ENCODE peak calls at places on chromosomes 13 and 19, in six cellular contexts. G is astrocyte of the cerebellum, S is HCT116, C is cardiac muscle cell, W is tibial nerve, I is NB4. M is an unnamed sample.

GRCh38 chr13:114035583-114036501 is 62.0 kb upstream of the C13orf46 start:
- DNase-seq in G (no peak), S (no peak), C (peak; percentile 18), W (peak; percentile 51), I (no peak), M (no peak)

GRCh38 chr13:38166121-38166520 is 183.5 kb upstream of the UFM1 start:
- DNase-seq in G (no peak), S (no peak), C (no peak), W (no peak), I (no peak), M (no peak)

GRCh38 chr13:95226476-95226875 is 74.8 kb downstream of the ABCC4 start:
- DNase-seq in G (no peak), S (no peak), C (no peak), W (no peak), I (no peak), M (no peak)

GRCh38 chr19:19865750-19866598 is at the start of gene ZNF253:
- DNase-seq in G (peak; percentile 80), S (no peak), C (peak; percentile 98), W (peak; percentile 97), I (peak; percentile 97), M (peak; percentile 94)

GRCh38 chr19:43028866-43029265 is 2.6 kb upstream of the PSG11 start:
- DNase-seq in G (no peak), S (no peak), C (no peak), W (no peak), I (no peak), M (no peak)

GRCh38 chr13:103140001-103140671 is 73.9 kb upstream of the SLC10A2 start:
- DNase-seq in G (no peak), S (peak; percentile 16), C (peak; percentile 37), W (no peak), I (peak; percentile 53), M (no peak)

GRCh38 chr13:83546476-83546875 is 335.8 kb downstream of the SLITRK1 start:
- DNase-seq in G (no peak), S (no peak), C (no peak), W (no peak), I (no peak), M (no peak)

GRCh38 chr13:45299194-45299593 is 41.8 kb downstream of the TPT1 start:
- DNase-seq in G (peak; percentile 15), S (no peak), C (no peak), W (no peak), I (no peak), M (no peak)

GRCh38 chr13:63517376-63517775 is 2101.7 kb upstream of the PCDH20 start:
- DNase-seq in G (peak; percentile 99), S (no peak), C (no peak), W (no peak), I (no peak), M (no peak)

GRCh38 chr19:42477117-42477516 is 34.4 kb upstream of the CXCL17 start:
- DNase-seq in G (no peak), S (no peak), C (no peak), W (no peak), I (no peak), M (no peak)

GRCh38 chr13:73224708-73225107 is 165.9 kb downstream of the KLF5 start:
- DNase-seq in G (no peak), S (no peak), C (no peak), W (no peak), I (peak; percentile 50), M (no peak)

GRCh38 chr13:103102482-103102881 is 36.3 kb upstream of the SLC10A2 start:
- DNase-seq in G (no peak), S (no peak), C (no peak), W (no peak), I (no peak), M (no peak)

GRCh38 chr19:4415352-4415751 is 12.9 kb downstream of the CHAF1A start:
- DNase-seq in G (no peak), S (no peak), C (no peak), W (no peak), I (no peak), M (no peak)

GRCh38 chr13:57632276-57633140 is 964 bp downstream of the PCDH17 start:
- DNase-seq in G (no peak), S (no peak), C (peak; percentile 53), W (no peak), I (no peak), M (peak; percentile 33)

GRCh38 chr19:40519352-40520322 is 52.8 kb downstream of the SPTBN4 start:
- DNase-seq in G (no peak), S (no peak), C (no peak), W (no peak), I (no peak), M (no peak)

GRCh38 chr19:46056536-46056935 is 15.7 kb upstream of the IGFL4 start:
- DNase-seq in G (no peak), S (no peak), C (no peak), W (no peak), I (no peak), M (no peak)

GRCh38 chr19:5292453-5292842 is 48.2 kb downstream of the PTPRS start:
- DNase-seq in G (no peak), S (no peak), C (no peak), W (no peak), I (peak; percentile 62), M (no peak)

GRCh38 chr13:45242070-45242469 is 41.2 kb upstream of the KCTD4 start:
- DNase-seq in G (peak; percentile 11), S (peak; percentile 15), C (peak; percentile 23), W (no peak), I (no peak), M (no peak)

GRCh38 chr13:99250977-99251825 is 7.0 kb downstream of the GPR18 start:
- DNase-seq in G (no peak), S (no peak), C (no peak), W (no peak), I (no peak), M (no peak)

GRCh38 chr13:51064753-51065152 is 46.3 kb downstream of the C13orf42 start:
- DNase-seq in G (no peak), S (no peak), C (no peak), W (no peak), I (no peak), M (no peak)

DNA sequence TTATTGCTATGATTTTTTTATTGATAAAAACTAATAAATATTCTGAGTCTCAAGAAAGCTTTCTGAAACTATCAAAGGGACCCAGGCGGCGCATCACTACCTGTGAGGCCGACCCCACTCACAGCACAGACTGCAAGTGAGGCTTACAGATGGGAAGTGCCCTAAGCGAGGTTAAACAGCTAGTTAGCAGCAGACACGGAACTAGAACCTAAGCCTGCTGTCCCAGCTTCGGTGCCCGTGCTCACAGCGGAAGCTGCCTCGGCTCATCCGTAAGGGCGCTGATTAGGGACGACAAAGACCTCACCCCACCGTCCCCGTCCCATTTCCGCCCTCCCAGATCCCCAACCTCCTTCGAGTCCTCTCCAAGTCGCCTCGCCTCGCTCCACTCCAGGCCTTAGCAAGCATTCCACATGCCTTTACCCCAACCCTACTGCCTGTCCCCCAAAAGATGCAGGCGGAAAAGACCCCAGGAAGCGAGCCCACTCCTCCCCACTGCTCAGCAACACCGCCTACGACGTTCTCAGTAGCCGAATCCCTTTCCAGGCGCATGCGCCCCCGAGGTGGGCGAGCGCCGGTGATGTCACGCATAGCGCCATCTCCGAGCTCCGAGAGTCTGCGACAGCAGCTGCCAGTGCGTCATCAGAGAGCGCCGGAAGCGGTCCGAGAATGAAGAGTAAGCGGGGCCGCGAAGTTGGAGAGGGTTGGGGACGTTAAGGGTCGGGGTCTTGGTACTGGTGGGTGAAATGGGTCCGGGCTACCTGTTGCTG is at the start of gene POP4:
- DNase-seq in G (peak; percentile 88), S (peak; percentile 91), C (peak; percentile 99), W (peak; percentile 96), I (peak; percentile 91), M (peak; percentile 92)
- TF ChIP-seq CTCF in G (no peak), S (no peak), C (no peak), W (no peak), I (no peak), M (no peak)

DNA sequence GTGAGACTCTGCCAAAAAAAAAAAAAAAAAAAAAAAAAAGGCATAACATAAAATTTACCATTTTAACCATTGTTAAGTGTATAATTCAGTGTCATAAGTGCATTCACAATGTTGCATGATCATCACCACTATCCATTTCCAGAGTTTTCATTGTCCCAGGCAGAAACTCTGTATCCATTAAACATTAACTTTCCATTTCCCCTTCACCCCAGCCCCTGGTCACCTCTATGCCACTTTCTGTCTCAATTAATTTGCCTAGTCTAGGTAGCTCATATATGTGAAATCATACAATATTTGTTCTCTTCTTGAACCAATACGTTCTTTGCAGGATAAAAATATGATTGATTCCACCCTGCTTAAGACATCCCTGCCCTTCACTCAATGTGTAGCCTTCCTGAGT is 31.0 kb upstream of the VWA8 start:
- DNase-seq in G (no peak), S (no peak), C (no peak), W (no peak), I (no peak), M (no peak)
- TF ChIP-seq CTCF in G (no peak), S (no peak), C (no peak), W (no peak), I (no peak), M (no peak)

GRCh38 chr13:28636677-28637317 is 22.1 kb upstream of the POMP start:
- DNase-seq in G (peak; percentile 53), S (peak; percentile 52), C (peak; percentile 75), W (no peak), I (peak; percentile 82), M (peak; percentile 39)
- TF ChIP-seq CTCF in G (peak; percentile 96), S (peak; percentile 60), C (peak; percentile 95), W (peak; percentile 69), I (peak; percentile 95), M (peak; percentile 79)

GRCh38 chr13:112873851-112874750 is 94.9 kb upstream of the MCF2L start:
- DNase-seq in G (peak; percentile 23), S (peak; percentile 48), C (peak; percentile 90), W (peak; percentile 80), I (peak; percentile 64), M (peak; percentile 86)
- TF ChIP-seq CTCF in G (peak; percentile 96), S (no peak), C (peak; percentile 97), W (peak; percentile 88), I (peak; percentile 91), M (peak; percentile 85)

GRCh38 chr19:53308339-53308811 is 25.2 kb upstream of the ZNF845 start:
- DNase-seq in G (no peak), S (no peak), C (peak; percentile 66), W (no peak), I (no peak), M (peak; percentile 26)
- TF ChIP-seq CTCF in G (no peak), S (no peak), C (no peak), W (no peak), I (no peak), M (peak; percentile 76)

GRCh38 chr19:38045554-38046253 is 138.7 kb downstream of the SIPA1L3 start:
- DNase-seq in G (no peak), S (no peak), C (no peak), W (no peak), I (no peak), M (no peak)

GRCh38 chr19:38043649-38044144 is 136.7 kb downstream of the SIPA1L3 start:
- DNase-seq in G (no peak), S (no peak), C (no peak), W (no peak), I (no peak), M (no peak)

GRCh38 chr19:38042132-38042531 is 135.1 kb downstream of the SIPA1L3 start:
- DNase-seq in G (no peak), S (no peak), C (no peak), W (no peak), I (no peak), M (no peak)

GRCh38 chr19:38046254-38047047 is 139.4 kb downstream of the SIPA1L3 start:
- DNase-seq in G (no peak), S (no peak), C (no peak), W (no peak), I (no peak), M (no peak)

GRCh38 chr19:38044267-38045111 is 137.5 kb downstream of the SIPA1L3 start:
- DNase-seq in G (no peak), S (no peak), C (no peak), W (no peak), I (no peak), M (no peak)
- TF ChIP-seq CTCF in G (no peak), S (no peak), C (no peak), W (no peak), I (no peak), M (no peak)

GRCh38 chr19:11234486-11235075 is 4.8 kb upstream of the ANGPTL8 start:
- DNase-seq in G (no peak), S (no peak), C (no peak), W (no peak), I (no peak), M (no peak)
- TF ChIP-seq CTCF in G (no peak), S (no peak), C (no peak), W (no peak), I (no peak), M (no peak)

M was measured in neural crest cell.